ENCODE peak calls at places on chromosomes 12 and 14, in nine cellular contexts. A is heart right ventricle; Q is upper lobe of right lung; K is CD8-positive, alpha-beta T cell; L is T-helper 17 cell; E is body of pancreas; D is CD4-positive, alpha-beta T cell; J is lower lobe of right lung; F is GM12878. S is an unnamed sample. For H3K9me3, the result is how much of the 10 kb centered on the place peaks cover.

GRCh38 chr14:49306152-49306751 is 279.9 kb downstream of the RPS29 start:
- ATAC-seq in A (no peak), Q (no peak), K (no peak), L (no peak), E (no peak), D (no peak), J (no peak), F (peak), S (no peak)

GRCh38 chr12:95674631-95675030 is 115.9 kb downstream of the NTN4 start:
- ATAC-seq in A (peak), Q (no peak), K (no peak), L (no peak), E (no peak), D (no peak), J (no peak), F (no peak), S (no peak)

GRCh38 chr14:73761621-73762355 is 47.6 kb upstream of the PNMA1 start:
- ATAC-seq in A (no peak), Q (no peak), K (no peak), L (no peak), E (no peak), D (no peak), J (no peak), F (peak), S (no peak)

GRCh38 chr12:116582610-116583009 is 23.4 kb downstream of the MAP1LC3B2 start:
- ATAC-seq in A (peak), Q (peak), K (no peak), L (no peak), E (peak), D (no peak), J (peak), F (no peak), S (no peak)

GRCh38 chr12:100698518-100698917 is 96.1 kb upstream of the ANO4 start:
- ATAC-seq in A (no peak), Q (no peak), K (no peak), L (no peak), E (no peak), D (no peak), J (no peak), F (no peak), S (no peak)

GRCh38 chr12:7403466-7403865 is 40.5 kb downstream of the CD163L1 start:
- ATAC-seq in A (no peak), Q (no peak), K (no peak), L (no peak), E (no peak), D (no peak), J (no peak), F (no peak), S (no peak)

GRCh38 chr12:52542157-52542556 is 10.8 kb downstream of the KRT71 start:
- ATAC-seq in A (no peak), Q (no peak), K (no peak), L (no peak), E (no peak), D (no peak), J (no peak), F (no peak), S (no peak)

GRCh38 chr12:2011641-2012607 is 7.7 kb upstream of the DCP1B start:
- ATAC-seq in A (no peak), Q (no peak), K (no peak), L (no peak), E (no peak), D (no peak), J (no peak), F (no peak), S (no peak)

GRCh38 chr12:101763246-101763931 is 24.1 kb upstream of the SYCP3 start:
- ATAC-seq in A (peak), Q (peak), K (no peak), L (no peak), E (no peak), D (no peak), J (peak), F (no peak), S (peak)

GRCh38 chr12:78155546-78155945 is 324.9 kb downstream of the NAV3 start:
- ATAC-seq in A (no peak), Q (no peak), K (no peak), L (no peak), E (no peak), D (no peak), J (no peak), F (no peak), S (no peak)

GRCh38 chr12:66929121-66929520 is 250.2 kb upstream of the GRIP1 start:
- ATAC-seq in A (no peak), Q (no peak), K (peak), L (peak), E (no peak), D (peak), J (no peak), F (no peak), S (no peak)

GRCh38 chr14:88044782-88045446 is 40.0 kb downstream of the GPR65 start:
- ATAC-seq in A (peak), Q (peak), K (peak), L (peak), E (peak), D (no peak), J (peak), F (peak), S (no peak)

GRCh38 chr14:101928415-101928841 is 35.9 kb upstream of the DYNC1H1 start:
- ATAC-seq in A (peak), Q (peak), K (no peak), L (no peak), E (no peak), D (no peak), J (peak), F (no peak), S (no peak)

GRCh38 chr12:9761407-9761736 is 671 bp upstream of the CD69 start:
- ATAC-seq in A (no peak), Q (no peak), K (peak), L (peak), E (no peak), D (peak), J (peak), F (peak), S (no peak)

GRCh38 chr14:61438497-61438859 is 117.1 kb downstream of the PRKCH start:
- ATAC-seq in A (no peak), Q (peak), K (no peak), L (no peak), E (peak), D (no peak), J (peak), F (peak), S (peak)

GRCh38 chr12:19695244-19696098 is 256.2 kb downstream of the AEBP2 start:
- ATAC-seq in A (no peak), Q (no peak), K (no peak), L (no peak), E (no peak), D (no peak), J (no peak), F (no peak), S (no peak)

GRCh38 chr12:68665016-68665569 is 21.7 kb upstream of the NUP107 start:
- ATAC-seq in A (peak), Q (peak), K (no peak), L (peak), E (no peak), D (peak), J (no peak), F (peak), S (peak)

GRCh38 chr14:71891185-71891584 is 41.0 kb upstream of the RGS6 start:
- ATAC-seq in A (no peak), Q (no peak), K (no peak), L (no peak), E (no peak), D (no peak), J (no peak), F (no peak), S (no peak)

GRCh38 chr12:89882051-89882450 is 173.4 kb upstream of the ATP2B1 start:
- ATAC-seq in A (no peak), Q (no peak), K (peak), L (no peak), E (no peak), D (no peak), J (no peak), F (peak), S (no peak)

GRCh38 chr12:94059394-94060368 is 88.7 kb upstream of the PLXNC1 start:
- ATAC-seq in A (no peak), Q (peak), K (no peak), L (no peak), E (no peak), D (no peak), J (peak), F (no peak), S (no peak)

GRCh38 chr12:124094188-124094587 is 121.2 kb downstream of the ZNF664 start:
- ATAC-seq in A (no peak), Q (no peak), K (no peak), L (no peak), E (no peak), D (no peak), J (no peak), F (no peak), S (no peak)

GRCh38 chr12:92030618-92031017 is 115.0 kb downstream of the BTG1 start:
- ATAC-seq in A (peak), Q (peak), K (peak), L (peak), E (peak), D (peak), J (peak), F (peak), S (peak)

GRCh38 chr14:22002860-22003284 is 329.3 kb upstream of the OR4E1 start:
- ATAC-seq in A (no peak), Q (peak), K (peak), L (peak), E (no peak), D (peak), J (no peak), F (peak), S (no peak)

GRCh38 chr12:88185988-88186387 is 43.9 kb downstream of the TMTC3 start:
- ATAC-seq in A (no peak), Q (no peak), K (no peak), L (no peak), E (no peak), D (no peak), J (no peak), F (peak), S (no peak)

GRCh38 chr12:125340791-125341190 is 275.6 kb downstream of the AACS start:
- ATAC-seq in A (peak), Q (peak), K (no peak), L (no peak), E (peak), D (no peak), J (peak), F (no peak), S (peak)

GRCh38 chr12:96828169-96828789 is 78.8 kb upstream of the NEDD1 start:
- ATAC-seq in A (no peak), Q (no peak), K (no peak), L (no peak), E (no peak), D (no peak), J (no peak), F (no peak), S (no peak)

GRCh38 chr12:110269622-110270124 is 11.4 kb upstream of the ATP2A2 start:
- ATAC-seq in A (no peak), Q (peak), K (no peak), L (no peak), E (no peak), D (no peak), J (peak), F (no peak), S (peak)

GRCh38 chr12:43337571-43338497 is 214.2 kb downstream of the ADAMTS20 start:
- ATAC-seq in A (no peak), Q (no peak), K (no peak), L (no peak), E (peak), D (no peak), J (no peak), F (peak), S (no peak)

GRCh38 chr12:75984577-75985182 is 46.9 kb downstream of the PHLDA1 start:
- ATAC-seq in A (no peak), Q (peak), K (no peak), L (peak), E (no peak), D (no peak), J (no peak), F (no peak), S (no peak)

GRCh38 chr12:25526778-25527177 is 26.3 kb downstream of the LMNTD1 start:
- ATAC-seq in A (no peak), Q (no peak), K (no peak), L (no peak), E (no peak), D (no peak), J (no peak), F (no peak), S (no peak)
- H3K9me3 ChIP-seq in A (under half), Q (under half), K (under half), L (under half), E (under half), D (under half), J (under half), F (under half), S (under half)

GRCh38 chr12:131378861-131379665 is 331.8 kb upstream of the SFSWAP start:
- ATAC-seq in A (no peak), Q (no peak), K (no peak), L (no peak), E (no peak), D (no peak), J (no peak), F (no peak), S (no peak)
- H3K9me3 ChIP-seq in A (under half), Q (under half), K (under half), L (under half), E (under half), D (under half), J (under half), F (under half), S (under half)

DNA sequence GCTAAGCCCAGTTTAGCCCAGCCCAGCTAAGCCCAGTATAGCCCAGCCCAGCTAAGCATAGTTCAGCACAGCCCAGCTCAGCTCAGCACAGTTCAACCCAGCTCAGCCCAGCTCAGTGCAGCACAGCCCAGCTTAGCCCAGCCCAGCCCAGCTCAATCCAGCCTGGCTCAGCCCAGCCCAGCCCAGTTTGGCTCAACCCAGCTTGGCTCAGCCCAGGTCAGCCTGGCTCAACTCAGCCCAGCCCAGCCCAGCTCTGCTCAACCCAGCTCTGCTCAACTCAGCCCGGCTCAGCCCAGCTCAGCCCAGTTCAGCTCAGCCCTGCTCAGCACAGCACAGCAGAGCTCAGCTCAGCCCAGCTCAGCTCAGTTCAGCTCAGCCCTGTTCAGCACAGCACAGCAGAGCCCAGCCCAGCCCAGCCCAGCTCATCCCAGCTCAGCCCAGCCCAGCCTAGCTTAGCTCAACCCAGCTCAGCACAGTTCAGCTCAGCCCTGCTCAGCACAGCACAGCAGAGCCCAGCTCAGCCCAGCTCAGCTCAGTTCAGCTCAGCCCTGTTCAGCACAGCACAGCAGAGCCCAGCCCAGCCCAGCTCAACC is 330.9 kb downstream of the TMEM121 start:
- ATAC-seq in A (no peak), Q (no peak), K (peak), L (peak), E (no peak), D (peak), J (peak), F (peak), S (no peak)
- H3K9me3 ChIP-seq in A (under half), Q (under half), K (under half), L (under half), E (under half), D (under half), J (under half), F (under half), S (under half)

DNA sequence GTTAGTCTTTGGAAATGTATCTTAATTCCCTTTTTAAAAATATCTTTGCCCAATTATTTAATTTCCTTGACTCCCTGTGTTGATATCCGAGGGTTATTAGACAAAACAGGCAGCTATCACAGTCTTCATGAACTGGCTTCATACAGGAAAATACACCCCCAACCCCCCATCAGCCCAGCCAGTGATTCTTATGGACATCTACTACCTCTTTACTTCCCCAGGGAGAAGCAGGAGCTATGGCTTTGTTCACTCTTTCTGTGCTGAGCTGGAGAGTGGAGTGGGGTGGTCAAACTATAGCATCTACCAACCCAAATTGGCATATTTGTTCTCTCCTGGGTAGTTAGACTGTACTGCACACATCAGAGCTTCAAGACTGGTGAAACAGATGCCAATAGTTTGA is 134.4 kb upstream of the SLC38A2 start:
- ATAC-seq in A (no peak), Q (no peak), K (no peak), L (no peak), E (no peak), D (no peak), J (no peak), F (no peak), S (no peak)
- H3K9me3 ChIP-seq in A (under half), Q (under half), K (under half), L (under half), E (under half), D (under half), J (under half), F (under half), S (under half)

GRCh38 chr14:20830831-20831230 is 28.2 kb upstream of the RNASE1 start:
- ATAC-seq in A (no peak), Q (no peak), K (no peak), L (no peak), E (no peak), D (no peak), J (no peak), F (no peak), S (no peak)
- H3K9me3 ChIP-seq in A (under half), Q (under half), K (under half), L (under half), E (under half), D (under half), J (under half), F (under half), S (under half)

DNA sequence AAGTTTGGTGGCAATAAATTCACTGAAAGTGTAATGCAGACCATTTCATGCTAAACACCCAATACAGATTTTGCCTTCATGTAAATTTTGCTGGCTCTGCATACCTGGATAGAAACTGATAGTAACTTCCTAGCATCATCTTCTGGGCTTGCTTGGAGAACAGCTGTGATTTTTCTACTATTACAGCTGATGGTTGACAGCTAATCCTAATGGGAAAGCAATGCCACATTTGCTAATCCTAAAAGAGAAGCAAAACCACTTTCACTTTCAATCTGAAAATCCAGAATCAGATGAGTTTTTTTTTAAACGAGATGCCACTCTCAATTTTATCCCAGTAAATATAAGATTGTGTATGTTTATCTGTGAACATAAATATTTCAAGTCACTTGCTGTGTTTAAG is 1035.9 kb downstream of the TRHDE start:
- ATAC-seq in A (no peak), Q (no peak), K (no peak), L (no peak), E (no peak), D (no peak), J (no peak), F (no peak), S (no peak)
- H3K9me3 ChIP-seq in A (under half), Q (under half), K (under half), L (under half), E (under half), D (under half), J (under half), F (under half), S (under half)

GRCh38 chr12:34605955-34606748 is 583.9 kb downstream of the ALG10 start:
- ATAC-seq in A (no peak), Q (peak), K (no peak), L (no peak), E (no peak), D (no peak), J (no peak), F (no peak), S (no peak)
- H3K9me3 ChIP-seq in A (under half), Q (under half), K (under half), L (under half), E (half or more), D (half or more), J (under half), F (under half), S (half or more)

DNA sequence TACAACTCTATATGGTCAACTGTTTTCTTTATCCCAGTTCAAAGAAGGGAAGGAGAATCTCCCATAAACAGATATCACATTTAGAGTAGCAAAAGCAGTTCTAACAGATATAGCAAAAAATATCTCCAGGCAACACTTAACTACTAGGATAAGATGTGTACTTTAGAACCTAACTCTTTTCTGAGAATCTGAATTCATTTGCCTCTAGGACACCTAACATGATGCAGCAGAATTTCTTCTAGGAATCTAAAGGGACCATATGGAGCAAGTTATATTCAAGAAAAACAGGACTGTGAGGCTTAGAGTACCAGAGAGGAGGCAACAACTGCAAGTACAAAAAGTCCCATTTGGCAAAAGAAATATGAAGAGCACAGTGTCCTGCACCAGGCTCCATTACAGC is 24.4 kb upstream of the CAPRIN2 start:
- ATAC-seq in A (no peak), Q (no peak), K (no peak), L (no peak), E (no peak), D (no peak), J (no peak), F (no peak), S (no peak)
- H3K9me3 ChIP-seq in A (under half), Q (under half), K (under half), L (under half), E (under half), D (under half), J (under half), F (under half), S (under half)

S was measured in gastroesophageal sphincter.